ENCODE peak calls at places on chromosomes 7 and 10, in four cellular contexts. F, R, W and T are unnamed samples.

GRCh38 chr10:130764651-130765050 is 546.9 kb downstream of the TCERG1L start:
- DNase-seq in W (no peak), F (peak; percentile 47), R (no peak), T (no peak)

GRCh38 chr10:102452672-102453340 is 1.5 kb upstream of the C10orf95 start:
- DNase-seq in R (peak; percentile 90), F (no peak), W (no peak), T (peak; percentile 84)

GRCh38 chr10:96044686-96045085 is 1.3 kb downstream of the CCNJ start:
- DNase-seq in W (no peak), F (no peak), R (no peak), T (peak; percentile 79)

GRCh38 chr7:70696139-70696782 is 435.7 kb upstream of the GALNT17 start:
- DNase-seq in W (no peak), R (no peak), F (no peak), T (no peak)

GRCh38 chr10:113385021-113385975 is 167.6 kb upstream of the HABP2 start:
- DNase-seq in F (peak; percentile 80), W (peak; percentile 85), R (peak; percentile 70), T (peak; percentile 82)

GRCh38 chr7:910441-910861 is 34.1 kb downstream of the GET4 start:
- DNase-seq in F (no peak), R (peak; percentile 41), W (no peak), T (no peak)

GRCh38 chr10:105872665-105873064 is 1231.6 kb downstream of the SORCS3 start:
- DNase-seq in W (no peak), F (no peak), R (no peak), T (no peak)

GRCh38 chr7:27745064-27745583 is 5.2 kb downstream of the TAX1BP1 start:
- DNase-seq in F (no peak), R (no peak), W (no peak), T (peak; percentile 84)

GRCh38 chr10:14564268-14564744 is 210.4 kb downstream of the FAM107B start:
- DNase-seq in F (no peak), R (peak; percentile 56), W (no peak), T (no peak)

GRCh38 chr7:50610521-50611277 is 45.5 kb upstream of the DDC start:
- DNase-seq in W (no peak), F (no peak), R (peak; percentile 80), T (peak; percentile 95)

GRCh38 chr7:105010538-105011523 is 3.2 kb upstream of the KMT2E start:
- DNase-seq in W (no peak), F (no peak), R (no peak), T (peak; percentile 47)

GRCh38 chr7:151038951-151039849 is 9.1 kb upstream of the ASIC3 start:
- DNase-seq in W (peak; percentile 69), R (peak; percentile 96), F (peak; percentile 86), T (peak; percentile 99)

GRCh38 chr7:46029111-46029704 is 108.1 kb upstream of the IGFBP3 start:
- DNase-seq in F (no peak), W (no peak), R (no peak), T (no peak)

GRCh38 chr7:80940539-80941205 is 21.8 kb upstream of the SEMA3C start:
- DNase-seq in W (no peak), R (no peak), F (no peak), T (no peak)

GRCh38 chr10:4067552-4068254 is 282.7 kb upstream of the KLF6 start:
- DNase-seq in R (peak; percentile 69), W (no peak), F (no peak), T (peak; percentile 54)

GRCh38 chr10:78862328-78862640 is 206.5 kb upstream of the ZMIZ1 start:
- DNase-seq in R (no peak), W (no peak), F (no peak), T (no peak)

GRCh38 chr10:21810582-21811244 is 192.8 kb downstream of the DNAJC1 start:
- DNase-seq in R (no peak), F (no peak), W (no peak), T (no peak)

GRCh38 chr10:124732931-124733536 is 11.1 kb downstream of the FAM53B start:
- DNase-seq in W (peak; percentile 69), R (peak; percentile 79), F (peak; percentile 84), T (no peak)

GRCh38 chr10:95445837-95446347 is 115.3 kb downstream of the SORBS1 start:
- DNase-seq in F (no peak), R (peak; percentile 44), W (peak; percentile 66), T (peak; percentile 68)

GRCh38 chr10:120979435-120980315 is 128.5 kb downstream of the WDR11 start:
- DNase-seq in W (no peak), R (peak; percentile 37), F (peak; percentile 92), T (no peak)

GRCh38 chr7:135748770-135749169 is at the start of gene FAM180A:
- DNase-seq in F (no peak), W (peak; percentile 69), R (no peak), T (no peak)

GRCh38 chr10:102918817-102919236 is 733 bp downstream of the CNNM2 start:
- DNase-seq in R (peak; percentile 54), F (peak; percentile 66), W (peak; percentile 13), T (peak; percentile 37)

GRCh38 chr7:5424689-5425506 is 1.3 kb upstream of the TNRC18 start:
- DNase-seq in R (no peak), F (peak; percentile 78), W (peak; percentile 78), T (peak; percentile 79)

GRCh38 chr7:44189286-44189992 is at the start of gene GCK:
- DNase-seq in W (no peak), F (peak; percentile 43), R (no peak), T (no peak)

GRCh38 chr10:5441106-5441505 is 28.7 kb downstream of the NET1 start:
- DNase-seq in F (no peak), R (no peak), W (no peak), T (no peak)

GRCh38 chr7:151121380-151122170 is 35.3 kb downstream of the AGAP3 start:
- DNase-seq in R (no peak), F (no peak), W (no peak), T (no peak)

GRCh38 chr10:49798275-49798674 is 36.2 kb upstream of the OGDHL start:
- DNase-seq in R (no peak), F (no peak), W (no peak), T (no peak)

GRCh38 chr7:49563693-49564378 is 209.6 kb upstream of the VWC2 start:
- DNase-seq in R (no peak), W (no peak), F (no peak), T (no peak)

GRCh38 chr10:68154211-68154497 is 44.9 kb downstream of the MYPN start:
- DNase-seq in R (no peak), F (no peak), W (peak; percentile 61), T (no peak)

GRCh38 chr7:96486681-96487080 is 164.8 kb upstream of the SLC25A13 start:
- DNase-seq in R (no peak), F (no peak), W (no peak), T (no peak)
- TF ChIP-seq CTCF in R (no peak), F (no peak), W (no peak), T (no peak)

GRCh38 chr7:98826811-98827231 is 43.0 kb downstream of the TMEM130 start:
- DNase-seq in W (peak; percentile 87), F (no peak), R (no peak), T (no peak)
- TF ChIP-seq CTCF in W (peak; percentile 22), F (no peak), R (no peak), T (no peak)

GRCh38 chr7:54544356-54545240 is 2.4 kb downstream of the VSTM2A start:
- DNase-seq in W (no peak), F (no peak), R (no peak), T (no peak)

GRCh38 chr7:54545241-54545563 is 3.0 kb downstream of the VSTM2A start:
- DNase-seq in F (no peak), R (no peak), W (no peak), T (no peak)

GRCh38 chr7:54542920-54543539 is 855 bp downstream of the VSTM2A start:
- DNase-seq in R (no peak), W (no peak), F (no peak), T (peak; percentile 23)

GRCh38 chr7:54538122-54538521 is 4.1 kb upstream of the VSTM2A start:
- DNase-seq in W (no peak), F (no peak), R (no peak), T (no peak)

GRCh38 chr7:54541941-54542618 is at the start of gene VSTM2A:
- DNase-seq in F (no peak), R (no peak), W (no peak), T (no peak)
- TF ChIP-seq CTCF in F (no peak), R (no peak), W (no peak), T (no peak)

GRCh38 chr10:73494877-73495225 is 973 bp downstream of the PPP3CB start:
- DNase-seq in W (no peak), R (no peak), F (no peak), T (no peak)

GRCh38 chr10:73494213-73494612 is 1.6 kb downstream of the PPP3CB start:
- DNase-seq in W (no peak), R (no peak), F (no peak), T (no peak)

GRCh38 chr10:73495884-73496674 is at the start of gene PPP3CB:
- DNase-seq in R (peak; percentile 96), F (peak; percentile 97), W (peak; percentile 91), T (peak; percentile 98)

GRCh38 chr10:73493781-73494180 is 2.0 kb downstream of the PPP3CB start:
- DNase-seq in F (no peak), R (no peak), W (no peak), T (no peak)

GRCh38 chr10:73495226-73495883 is 469 bp downstream of the PPP3CB start:
- DNase-seq in R (peak; percentile 88), W (peak; percentile 88), F (peak; percentile 97), T (peak; percentile 98)
- TF ChIP-seq CTCF in R (no peak), W (no peak), F (no peak), T (no peak)

DNA sequence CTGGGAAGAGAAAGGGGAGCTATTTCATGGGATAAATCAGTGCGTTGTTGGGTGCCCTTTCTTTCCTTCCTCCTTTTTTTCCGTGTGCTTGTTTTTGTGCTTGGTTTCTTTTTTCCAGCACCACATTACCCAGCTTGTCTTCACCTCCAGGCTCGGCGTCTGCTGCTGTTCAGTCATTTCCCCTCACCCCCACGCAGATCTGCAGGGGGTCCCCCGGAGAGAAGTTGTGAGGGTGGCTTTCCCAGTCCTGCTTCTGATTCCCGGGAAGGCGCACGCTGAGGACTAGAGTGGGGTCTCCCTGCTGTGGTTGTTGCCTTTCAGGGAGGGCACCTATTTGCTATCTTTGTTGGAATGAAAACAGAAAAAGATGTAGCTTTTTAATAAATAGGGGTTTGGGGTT is 1.6 kb downstream of the CAMK1D start:
- DNase-seq in F (no peak), W (no peak), R (peak; percentile 34), T (no peak)
- TF ChIP-seq CTCF in F (no peak), W (no peak), R (no peak), T (no peak)

DNA sequence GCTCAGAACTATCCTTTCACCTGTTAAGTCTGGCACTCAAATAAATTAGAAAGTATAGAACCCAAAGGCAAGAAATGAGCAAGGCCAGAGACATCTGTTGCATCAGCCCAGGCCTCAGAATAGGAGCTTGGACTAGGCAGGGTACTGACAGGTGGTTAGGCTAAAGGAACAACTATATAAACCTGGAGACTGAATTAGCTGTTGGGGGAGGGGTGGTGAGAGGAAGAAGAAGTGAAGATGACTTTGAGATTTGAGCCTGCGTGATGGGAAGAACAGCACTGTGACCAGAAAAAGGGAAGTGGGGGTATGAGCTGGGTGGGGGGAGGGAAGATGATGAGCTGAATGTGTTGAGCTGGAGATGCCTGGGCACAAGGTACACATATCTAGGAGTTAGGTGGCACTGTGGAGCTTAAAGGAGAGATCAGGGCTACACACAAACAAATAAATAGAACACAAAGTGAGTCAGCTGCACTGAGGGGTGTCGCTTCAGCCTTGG is 244.7 kb downstream of the PTEN start:
- DNase-seq in W (no peak), R (no peak), F (no peak), T (peak; percentile 97)
- TF ChIP-seq CTCF in W (no peak), R (no peak), F (no peak), T (peak; percentile 47)